ENCODE peak calls at places on chromosome 2, in six cellular contexts. M is neural crest cell; X is SK-N-SH; I is activated naive CD4-positive, alpha-beta T cell; C is caudate nucleus; G is AG20443. E is an unnamed sample.

GRCh38 chr2:29706171-29706690 is 215.2 kb downstream of the ALK start:
- DNase-seq in M (no peak), X (no peak), I (no peak), C (no peak), G (no peak), E (no peak)

GRCh38 chr2:38685116-38685735 is 19.3 kb downstream of the GALM start:
- DNase-seq in M (no peak), X (no peak), I (no peak), C (no peak), G (no peak), E (no peak)

GRCh38 chr2:19872302-19872701 is 29.5 kb downstream of the TTC32 start:
- DNase-seq in M (no peak), X (no peak), I (no peak), C (no peak), G (no peak), E (no peak)

GRCh38 chr2:99643824-99644787 is 154.3 kb upstream of the REV1 start:
- DNase-seq in M (no peak), X (peak; percentile 45), I (no peak), C (no peak), G (peak; percentile 71), E (no peak)

GRCh38 chr2:197265931-197266330 is 44.6 kb downstream of the ANKRD44 start:
- DNase-seq in M (no peak), X (no peak), I (no peak), C (no peak), G (no peak), E (no peak)

GRCh38 chr2:225270053-225270452 is 129.5 kb upstream of the NYAP2 start:
- DNase-seq in M (no peak), X (no peak), I (no peak), C (no peak), G (no peak), E (no peak)

GRCh38 chr2:216350214-216350789 is 22.0 kb downstream of the MARCHF4 start:
- DNase-seq in M (no peak), X (no peak), I (no peak), C (no peak), G (peak; percentile 77), E (no peak)

GRCh38 chr2:171271380-171271779 is 110.7 kb upstream of the TLK1 start:
- DNase-seq in M (no peak), X (no peak), I (no peak), C (no peak), G (no peak), E (no peak)

GRCh38 chr2:239466046-239466754 is 65.4 kb upstream of the HDAC4 start:
- DNase-seq in M (no peak), X (no peak), I (no peak), C (no peak), G (peak; percentile 57), E (no peak)